ENCODE peak calls at places on chromosomes 4 and X, in four cellular contexts. One of them, this sample, is unnamed.

GRCh38 chr4:86841309-86841708 is 7.9 kb downstream of the SLC10A6 start:
- DNase-seq in T follicular helper cell: no peak
- DNase-seq in pons: no peak
- DNase-seq in stimulated activated CD4-positive, alpha-beta T cell treated with anti-CD3 and anti-CD28 coated beads, Interleukin-15, amount 100 ng/mL, for 24 hours: no peak
- DNase-seq in this sample: no peak

GRCh38 chr4:106058919-106059318 is 163.6 kb downstream of the NPNT start:
- DNase-seq in T follicular helper cell: no peak
- DNase-seq in pons: no peak
- DNase-seq in stimulated activated CD4-positive, alpha-beta T cell treated with anti-CD3 and anti-CD28 coated beads, Interleukin-15, amount 100 ng/mL, for 24 hours: no peak
- DNase-seq in this sample: no peak

GRCh38 chr4:5631352-5632042 is 76.9 kb downstream of the EVC2 start:
- DNase-seq in T follicular helper cell: no peak
- DNase-seq in pons: no peak
- DNase-seq in stimulated activated CD4-positive, alpha-beta T cell treated with anti-CD3 and anti-CD28 coated beads, Interleukin-15, amount 100 ng/mL, for 24 hours: no peak
- DNase-seq in this sample: no peak

GRCh38 chr4:76090241-76090691 is 15.8 kb downstream of the ART3 start:
- DNase-seq in T follicular helper cell: no peak
- DNase-seq in pons: peak; percentile 71
- DNase-seq in stimulated activated CD4-positive, alpha-beta T cell treated with anti-CD3 and anti-CD28 coated beads, Interleukin-15, amount 100 ng/mL, for 24 hours: no peak
- DNase-seq in this sample: no peak

GRCh38 chrX:151680805-151681204 is 14.5 kb upstream of the PRRG3 start:
- DNase-seq in T follicular helper cell: peak; percentile 31
- DNase-seq in pons: peak; percentile 19
- DNase-seq in stimulated activated CD4-positive, alpha-beta T cell treated with anti-CD3 and anti-CD28 coated beads, Interleukin-15, amount 100 ng/mL, for 24 hours: peak; percentile 70
- DNase-seq in this sample: no peak

GRCh38 chrX:30673884-30674598 is 20.8 kb downstream of the GK start:
- DNase-seq in T follicular helper cell: no peak
- DNase-seq in pons: no peak
- DNase-seq in stimulated activated CD4-positive, alpha-beta T cell treated with anti-CD3 and anti-CD28 coated beads, Interleukin-15, amount 100 ng/mL, for 24 hours: no peak
- DNase-seq in this sample: no peak

GRCh38 chr4:8919651-8920288 is 48.1 kb upstream of the HMX1 start:
- DNase-seq in T follicular helper cell: no peak
- DNase-seq in pons: no peak
- DNase-seq in stimulated activated CD4-positive, alpha-beta T cell treated with anti-CD3 and anti-CD28 coated beads, Interleukin-15, amount 100 ng/mL, for 24 hours: no peak
- DNase-seq in this sample: no peak

GRCh38 chr4:110518889-110519490 is 43.0 kb downstream of the ENPEP start:
- DNase-seq in T follicular helper cell: no peak
- DNase-seq in pons: peak; percentile 33
- DNase-seq in stimulated activated CD4-positive, alpha-beta T cell treated with anti-CD3 and anti-CD28 coated beads, Interleukin-15, amount 100 ng/mL, for 24 hours: peak; percentile 34
- DNase-seq in this sample: no peak

GRCh38 chrX:45424341-45424740 is 223.7 kb upstream of the DIPK2B start:
- DNase-seq in T follicular helper cell: no peak
- DNase-seq in pons: no peak
- DNase-seq in stimulated activated CD4-positive, alpha-beta T cell treated with anti-CD3 and anti-CD28 coated beads, Interleukin-15, amount 100 ng/mL, for 24 hours: no peak
- DNase-seq in this sample: no peak

GRCh38 chr4:78322032-78322431 is 229.5 kb upstream of the ANXA3 start:
- DNase-seq in T follicular helper cell: no peak
- DNase-seq in pons: no peak
- DNase-seq in stimulated activated CD4-positive, alpha-beta T cell treated with anti-CD3 and anti-CD28 coated beads, Interleukin-15, amount 100 ng/mL, for 24 hours: no peak
- DNase-seq in this sample: no peak

GRCh38 chr4:114366368-114366767 is 232.2 kb upstream of the UGT8 start:
- DNase-seq in T follicular helper cell: no peak
- DNase-seq in pons: no peak
- DNase-seq in stimulated activated CD4-positive, alpha-beta T cell treated with anti-CD3 and anti-CD28 coated beads, Interleukin-15, amount 100 ng/mL, for 24 hours: no peak
- DNase-seq in this sample: no peak

This sample was measured in T-helper 1 cell.